ENCODE peak calls at places on chromosomes 2 and 18, in six cellular contexts. D, S, B, K, Y and E are unnamed samples. For H3K4me1, the result is how much of the 10 kb centered on the place peaks cover.

GRCh38 chr2:184890311-184890710 is 292.0 kb downstream of the ZNF804A start:
- DNase-seq in D (no peak), S (no peak), B (no peak), K (no peak), Y (no peak), E (no peak)

GRCh38 chr2:207160115-207160514 is 5.6 kb downstream of the KLF7 start:
- DNase-seq in D (no peak), S (no peak), B (no peak), K (no peak), Y (no peak), E (no peak)

GRCh38 chr2:37555457-37555856 is 116.0 kb downstream of the CDC42EP3 start:
- DNase-seq in D (no peak), S (no peak), B (peak), K (no peak), Y (no peak), E (no peak)

GRCh38 chr18:41617592-41617991 is 337.4 kb upstream of the PIK3C3 start:
- DNase-seq in D (no peak), S (no peak), B (no peak), K (no peak), Y (no peak), E (no peak)

GRCh38 chr18:36321636-36322407 is 24.3 kb downstream of the FHOD3 start:
- DNase-seq in D (peak), S (no peak), B (no peak), K (no peak), Y (no peak), E (no peak)

GRCh38 chr2:178506524-178506923 is 26.3 kb downstream of the PLEKHA3 start:
- DNase-seq in D (no peak), S (no peak), B (no peak), K (no peak), Y (no peak), E (no peak)

GRCh38 chr2:219706823-219707281 is 79.4 kb downstream of the SLC4A3 start:
- DNase-seq in D (no peak), S (no peak), B (no peak), K (peak), Y (no peak), E (no peak)

GRCh38 chr18:27414691-27415090 is 229.6 kb upstream of the CHST9 start:
- DNase-seq in D (no peak), S (no peak), B (no peak), K (no peak), Y (no peak), E (no peak)

GRCh38 chr18:55302337-55302833 is 285.6 kb downstream of the TCF4 start:
- DNase-seq in D (peak), S (no peak), B (no peak), K (no peak), Y (no peak), E (no peak)

GRCh38 chr2:44120428-44120827 is 48.2 kb upstream of the PPM1B start:
- DNase-seq in D (no peak), S (no peak), B (no peak), K (no peak), Y (no peak), E (no peak)

GRCh38 chr18:41870191-41870590 is 84.8 kb upstream of the PIK3C3 start:
- DNase-seq in D (no peak), S (no peak), B (no peak), K (no peak), Y (no peak), E (no peak)

GRCh38 chr2:53631313-53632125 is 136.1 kb upstream of the CHAC2 start:
- DNase-seq in D (no peak), S (no peak), B (no peak), K (no peak), Y (no peak), E (no peak)

GRCh38 chr2:39523308-39524044 is 86.4 kb upstream of the MAP4K3 start:
- DNase-seq in D (no peak), S (no peak), B (no peak), K (no peak), Y (no peak), E (no peak)

GRCh38 chr18:44723973-44724778 is 43.5 kb downstream of the SETBP1 start:
- DNase-seq in D (no peak), S (no peak), B (no peak), K (no peak), Y (no peak), E (no peak)

GRCh38 chr2:42327125-42327524 is 33.9 kb downstream of the COX7A2L start:
- DNase-seq in D (no peak), S (no peak), B (no peak), K (no peak), Y (no peak), E (no peak)

GRCh38 chr2:195984951-195985726 is 83.5 kb downstream of the DNAH7 start:
- DNase-seq in D (no peak), S (no peak), B (no peak), K (no peak), Y (no peak), E (no peak)

GRCh38 chr2:24209389-24210105 is 34.7 kb downstream of the FAM228A start:
- DNase-seq in D (no peak), S (no peak), B (no peak), K (no peak), Y (no peak), E (no peak)

DNA sequence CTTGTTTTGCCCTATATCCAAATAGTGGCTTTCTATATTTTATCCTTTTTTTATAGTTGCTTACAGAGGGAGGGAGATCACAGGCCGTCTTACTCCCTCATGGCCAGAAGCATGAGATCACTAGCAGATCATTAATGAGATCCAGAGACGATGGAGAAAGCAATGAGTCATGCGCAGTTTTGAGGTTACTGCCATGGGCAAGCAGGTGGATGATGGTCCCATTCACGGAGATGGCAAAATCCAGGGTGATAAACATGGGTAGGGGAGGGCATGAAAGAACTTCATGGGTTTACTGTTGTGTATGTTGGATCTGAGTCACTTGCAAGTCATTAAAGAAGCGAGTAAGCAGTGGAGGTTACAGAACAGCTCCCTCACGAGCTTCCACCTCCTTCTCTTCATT is 60.4 kb downstream of the C18orf63 start:
- DNase-seq in D (no peak), S (no peak), B (no peak), K (no peak), Y (no peak), E (no peak)
- H3K4me1 ChIP-seq in D (under half), S (under half), B (under half), K (under half), Y (under half), E (under half)

GRCh38 chr2:36477744-36478143 is 120.2 kb downstream of the FEZ2 start:
- DNase-seq in D (no peak), S (no peak), B (no peak), K (no peak), Y (no peak), E (no peak)

GRCh38 chr2:36479406-36479805 is 118.6 kb downstream of the FEZ2 start:
- DNase-seq in D (no peak), S (no peak), B (no peak), K (no peak), Y (no peak), E (no peak)

GRCh38 chr2:36478332-36478738 is 119.6 kb downstream of the FEZ2 start:
- DNase-seq in D (no peak), S (no peak), B (no peak), K (peak), Y (no peak), E (no peak)

GRCh38 chr2:36480028-36480427 is 117.9 kb downstream of the FEZ2 start:
- DNase-seq in D (no peak), S (no peak), B (no peak), K (no peak), Y (no peak), E (no peak)

GRCh38 chr2:36478999-36479398 is 119.0 kb downstream of the FEZ2 start:
- DNase-seq in D (no peak), S (no peak), B (no peak), K (no peak), Y (no peak), E (no peak)
- H3K4me1 ChIP-seq in D (under half), S (under half), B (under half), K (under half), Y (under half), E (under half)

GRCh38 chr18:3666526-3667254 is 216.7 kb downstream of the TGIF1 start:
- DNase-seq in D (peak), S (no peak), B (no peak), K (no peak), Y (no peak), E (no peak)
- H3K4me1 ChIP-seq in D (under half), S (under half), B (under half), K (under half), Y (under half), E (under half)

GRCh38 chr2:177237932-177238331 is 25.3 kb downstream of the HNRNPA3 start:
- DNase-seq in D (no peak), S (no peak), B (no peak), K (no peak), Y (no peak), E (no peak)

GRCh38 chr2:177239053-177239452 is 25.5 kb downstream of the NFE2L2 start:
- DNase-seq in D (no peak), S (no peak), B (no peak), K (no peak), Y (no peak), E (no peak)

GRCh38 chr2:177242136-177242987 is 22.2 kb downstream of the NFE2L2 start:
- DNase-seq in D (no peak), S (no peak), B (no peak), K (no peak), Y (no peak), E (no peak)

GRCh38 chr2:177241771-177242135 is 22.8 kb downstream of the NFE2L2 start:
- DNase-seq in D (no peak), S (no peak), B (no peak), K (no peak), Y (no peak), E (no peak)

DNA sequence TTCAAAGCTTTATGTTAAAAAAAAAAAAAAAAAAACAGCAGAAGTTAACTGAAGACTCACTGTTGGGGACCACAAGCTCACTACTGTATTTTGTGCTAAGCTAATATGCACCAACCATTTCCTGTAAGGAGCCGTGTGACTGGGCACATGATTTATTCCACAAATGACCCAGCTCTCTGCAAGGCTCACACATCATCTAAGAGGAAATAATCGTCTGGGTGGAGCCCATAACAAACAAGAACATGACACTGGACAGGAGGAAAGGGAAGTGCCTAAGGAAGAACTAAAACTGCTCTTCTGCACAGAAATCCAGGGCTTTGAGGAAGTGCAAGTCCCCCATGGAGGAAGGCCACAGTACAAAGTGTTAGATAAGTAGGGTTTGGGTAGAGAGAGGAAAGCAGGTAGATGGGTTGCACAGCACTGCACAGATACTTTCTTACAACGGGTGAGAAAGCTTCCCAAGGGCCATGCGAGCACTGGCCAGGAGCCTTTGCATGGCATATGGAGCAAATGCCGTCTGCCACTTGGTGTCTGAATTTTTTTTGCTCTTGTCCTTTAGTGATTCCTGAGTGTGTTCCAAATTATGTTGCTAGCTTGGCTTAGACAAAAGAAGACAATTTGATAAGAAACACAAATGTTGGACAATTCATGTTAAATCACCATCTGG is 24.5 kb downstream of the NFE2L2 start:
- DNase-seq in D (no peak), S (no peak), B (peak), K (no peak), Y (no peak), E (no peak)
- H3K4me1 ChIP-seq in D (under half), S (half or more), B (half or more), K (half or more), Y (half or more), E (half or more)

DNA sequence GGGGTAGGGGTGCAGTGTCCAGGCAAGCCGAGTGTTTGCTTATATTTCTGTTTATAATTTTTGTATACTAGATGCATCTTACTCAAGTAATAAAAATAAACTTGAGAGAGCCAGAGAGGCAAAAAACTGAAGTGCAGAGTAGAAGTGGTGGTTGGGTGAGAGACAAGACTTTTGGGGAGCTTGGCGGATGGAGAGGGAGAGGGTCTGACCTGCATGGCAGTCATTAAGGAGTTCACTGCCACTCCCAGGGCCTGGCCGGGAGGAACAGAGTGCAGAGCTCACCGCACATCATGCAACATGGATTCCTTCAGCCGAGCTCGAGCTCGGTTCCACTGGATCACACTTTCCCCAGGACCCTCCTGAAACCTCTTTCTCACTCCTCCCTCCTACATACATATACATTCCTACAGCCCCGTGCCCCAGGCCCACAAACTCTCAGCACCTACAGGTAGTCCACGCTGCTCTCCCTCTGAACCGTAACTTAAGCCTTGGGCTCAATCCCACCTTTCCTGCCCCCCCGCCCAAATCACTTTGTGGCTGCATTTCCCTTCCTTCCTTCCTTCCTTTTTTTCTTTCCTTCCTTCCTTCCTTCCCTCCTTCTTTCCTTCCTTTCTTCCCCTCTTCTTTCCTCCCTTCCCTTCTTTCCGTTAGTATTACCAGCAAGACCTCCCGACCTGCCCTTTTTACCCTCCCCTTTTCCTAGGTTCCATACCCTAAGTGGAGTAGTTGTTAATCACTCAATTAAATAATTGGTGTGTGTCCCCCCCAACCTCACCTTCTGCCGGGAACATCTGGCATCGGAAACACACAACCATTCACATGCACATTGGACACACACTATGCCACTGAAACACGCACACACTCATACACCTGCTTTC is 37.1 kb upstream of the ATP6V1B1 start:
- DNase-seq in D (peak), S (no peak), B (no peak), K (no peak), Y (no peak), E (no peak)
- H3K4me1 ChIP-seq in D (under half), S (under half), B (under half), K (under half), Y (under half), E (under half)

GRCh38 chr18:48781041-48781989 is 169.4 kb downstream of the SMAD7 start:
- DNase-seq in D (no peak), S (peak), B (peak), K (peak), Y (peak), E (peak)
- H3K4me1 ChIP-seq in D (under half), S (under half), B (half or more), K (half or more), Y (under half), E (half or more)

DNA sequence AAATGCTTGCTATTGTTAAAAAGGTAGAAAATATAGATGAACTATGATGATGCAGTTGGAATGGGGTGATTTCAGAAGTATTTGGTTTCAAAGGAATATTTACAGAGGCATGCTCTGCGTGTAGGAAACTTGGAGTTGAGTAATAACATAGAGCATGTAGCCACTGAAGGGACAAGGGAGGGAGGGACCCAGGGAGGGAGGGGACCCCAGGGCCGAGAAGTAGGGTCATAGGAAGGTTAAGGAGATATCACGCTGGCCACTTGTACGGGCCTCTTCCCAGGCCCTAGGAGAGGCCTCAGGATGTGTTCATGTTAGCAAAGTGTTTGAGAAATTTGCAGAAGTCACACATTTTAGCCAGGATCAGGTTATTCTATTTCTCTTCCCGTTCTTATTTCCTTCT is 17.0 kb upstream of the ACKR3 start:
- DNase-seq in D (no peak), S (no peak), B (no peak), K (no peak), Y (no peak), E (no peak)
- H3K4me1 ChIP-seq in D (under half), S (under half), B (under half), K (under half), Y (under half), E (under half)

DNA sequence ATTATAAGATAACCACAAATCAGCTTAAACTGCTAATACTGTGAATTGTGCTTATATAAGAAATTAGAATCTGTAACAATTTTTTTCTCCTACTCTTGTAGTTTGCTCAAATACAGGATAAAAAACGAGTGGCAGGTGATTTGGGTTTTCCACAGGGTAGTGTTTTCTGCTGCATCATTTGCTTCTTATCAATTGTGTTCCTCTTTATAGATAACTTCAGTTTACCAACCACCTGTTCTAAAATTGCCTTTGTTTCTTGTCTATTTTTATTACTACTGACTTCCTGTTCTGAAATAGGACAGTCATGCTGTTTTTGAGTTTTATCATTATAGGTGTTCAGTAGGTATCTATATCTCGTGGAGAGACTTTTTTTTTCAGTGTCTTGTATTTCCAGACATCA is 56.9 kb downstream of the MFSD6 start:
- DNase-seq in D (no peak), S (no peak), B (no peak), K (no peak), Y (no peak), E (no peak)
- H3K4me1 ChIP-seq in D (under half), S (under half), B (under half), K (under half), Y (under half), E (under half)

GRCh38 chr2:205752421-205752820 is 70.1 kb downstream of the NRP2 start:
- DNase-seq in D (no peak), S (no peak), B (no peak), K (no peak), Y (no peak), E (no peak)

GRCh38 chr2:205754924-205755321 is 72.6 kb downstream of the NRP2 start:
- DNase-seq in D (no peak), S (no peak), B (no peak), K (no peak), Y (no peak), E (no peak)

GRCh38 chr2:205751621-205752031 is 69.3 kb downstream of the NRP2 start:
- DNase-seq in D (no peak), S (no peak), B (no peak), K (no peak), Y (no peak), E (no peak)

GRCh38 chr2:205754285-205754923 is 72.1 kb downstream of the NRP2 start:
- DNase-seq in D (no peak), S (no peak), B (no peak), K (no peak), Y (no peak), E (no peak)

GRCh38 chr2:205752924-205753323 is 70.6 kb downstream of the NRP2 start:
- DNase-seq in D (no peak), S (no peak), B (no peak), K (no peak), Y (no peak), E (no peak)
- H3K4me1 ChIP-seq in D (under half), S (under half), B (under half), K (under half), Y (under half), E (under half)